ENCODE peak calls at places on chromosome 10, in four cellular contexts. J is K562, I is HepG2, C is H1. M is an unnamed sample.

GRCh38 chr10:132459252-132460028 is 62.4 kb downstream of the PWWP2B start:
- DNase-seq in J (no peak), I (peak; percentile 58), C (no peak), M (no peak)

GRCh38 chr10:43888551-43888950 is 239.9 kb upstream of the ZNF32 start:
- DNase-seq in J (no peak), I (no peak), C (no peak), M (no peak)

GRCh38 chr10:6578221-6579192 is 1.6 kb downstream of the PRKCQ start:
- DNase-seq in J (no peak), I (no peak), C (no peak), M (no peak)

GRCh38 chr10:20013991-20014750 is 197.9 kb downstream of the PLXDC2 start:
- DNase-seq in J (no peak), I (no peak), C (no peak), M (no peak)

GRCh38 chr10:119541459-119542356 is 811 bp downstream of the RGS10 start:
- DNase-seq in J (peak; percentile 26), I (no peak), C (no peak), M (no peak)

GRCh38 chr10:11210211-11210922 is 192.7 kb downstream of the CELF2 start:
- DNase-seq in J (no peak), I (no peak), C (no peak), M (no peak)

GRCh38 chr10:80164596-80164995 is 32.1 kb downstream of the PLAC9 start:
- DNase-seq in J (no peak), I (no peak), C (no peak), M (no peak)

GRCh38 chr10:98047009-98047741 is 16.8 kb upstream of the CRTAC1 start:
- DNase-seq in J (no peak), I (no peak), C (no peak), M (no peak)

GRCh38 chr10:32056136-32057040 is at the start of gene KIF5B:
- DNase-seq in J (peak; percentile 98), I (peak; percentile 74), C (peak; percentile 68), M (peak; percentile 90)

GRCh38 chr10:8189458-8189857 is 135.0 kb downstream of the GATA3 start:
- DNase-seq in J (no peak), I (no peak), C (no peak), M (no peak)

GRCh38 chr10:31320179-31320597 is 1.2 kb downstream of the ZEB1 start:
- DNase-seq in J (peak; percentile 18), I (no peak), C (no peak), M (peak; percentile 17)

GRCh38 chr10:26475448-26475847 is 37.3 kb downstream of the APBB1IP start:
- DNase-seq in J (no peak), I (no peak), C (no peak), M (no peak)

GRCh38 chr10:31157125-31157983 is 125.7 kb upstream of the ZNF438 start:
- DNase-seq in J (no peak), I (no peak), C (no peak), M (no peak)

GRCh38 chr10:113680172-113681111 is 730 bp downstream of the CASP7 start:
- DNase-seq in J (no peak), I (peak; percentile 24), C (no peak), M (peak; percentile 57)

GRCh38 chr10:119659951-119660350 is 8.8 kb downstream of the BAG3 start:
- DNase-seq in J (no peak), I (peak; percentile 30), C (no peak), M (no peak)

GRCh38 chr10:116827214-116827671 is 22.1 kb upstream of the ENO4 start:
- DNase-seq in J (no peak), I (no peak), C (no peak), M (no peak)

GRCh38 chr10:87740232-87740631 is 77.8 kb downstream of the ATAD1 start:
- DNase-seq in J (no peak), I (peak; percentile 44), C (no peak), M (no peak)

GRCh38 chr10:69503896-69504265 is 52.6 kb downstream of the TSPAN15 start:
- DNase-seq in J (no peak), I (no peak), C (no peak), M (no peak)

DNA sequence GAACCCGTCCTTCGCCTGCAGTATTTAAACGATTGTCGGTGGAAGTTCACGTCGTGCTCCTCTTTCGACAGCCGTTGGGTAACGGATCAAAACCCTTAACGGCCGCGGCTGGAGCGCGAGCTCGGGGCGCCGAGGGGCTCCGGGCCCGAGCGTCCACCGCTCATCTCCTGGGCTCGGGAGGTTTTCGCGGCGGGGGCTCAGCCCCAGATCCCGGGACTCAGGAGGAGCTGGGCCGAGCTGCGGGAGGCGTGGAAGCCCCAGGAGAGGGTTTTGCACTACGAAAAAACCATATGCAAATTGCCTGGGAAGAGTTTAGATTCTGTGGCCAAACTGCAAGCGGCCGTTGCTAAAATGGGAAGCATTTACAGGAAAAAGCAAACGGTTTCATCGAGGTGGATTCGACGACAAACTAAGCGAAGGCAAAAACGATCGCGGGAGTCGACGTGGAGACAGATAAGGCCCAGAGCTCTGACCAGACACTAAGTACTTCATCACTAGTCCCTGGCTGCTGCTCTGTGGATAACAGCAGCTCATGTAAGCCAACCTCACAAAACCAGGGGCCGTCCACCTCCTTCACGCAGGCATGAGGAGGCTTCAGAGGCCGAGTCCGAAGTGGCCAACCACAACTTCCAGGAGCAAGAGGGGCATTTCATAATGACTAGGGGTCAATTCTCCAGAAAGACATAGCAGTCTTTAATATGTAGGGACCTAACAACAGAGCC is 129.7 kb downstream of the MARCHF5 start:
- DNase-seq in J (no peak), I (no peak), C (no peak), M (no peak)
- TF ChIP-seq PHF8 in J (no peak), I (no peak), C (peak; percentile 36), M (no peak)

GRCh38 chr10:111491154-111491553 is 414.3 kb downstream of the ADRA2A start:
- DNase-seq in J (no peak), I (no peak), C (no peak), M (no peak)
- H3K9me3 ChIP-seq in J (no peaks in the 10 kb centered on the region), I (peaks cover 46% of the 10 kb centered on the region), C (peaks cover 27% of the 10 kb centered on the region), M (peaks cover 13% of the 10 kb centered on the region)

GRCh38 chr10:1504940-1505339 is 232.4 kb downstream of the ADARB2 start:
- DNase-seq in J (no peak), I (no peak), C (no peak), M (no peak)

GRCh38 chr10:1508096-1508495 is 229.2 kb downstream of the ADARB2 start:
- DNase-seq in J (no peak), I (no peak), C (no peak), M (no peak)

GRCh38 chr10:1507436-1507835 is 229.9 kb downstream of the ADARB2 start:
- DNase-seq in J (no peak), I (no peak), C (no peak), M (no peak)

GRCh38 chr10:1513221-1513620 is 224.1 kb downstream of the ADARB2 start:
- DNase-seq in J (no peak), I (no peak), C (no peak), M (no peak)

GRCh38 chr10:1509003-1509402 is 228.3 kb downstream of the ADARB2 start:
- DNase-seq in J (no peak), I (no peak), C (no peak), M (no peak)
- TF ChIP-seq PHF8 in J (no peak), I (no peak), C (no peak), M (no peak)

GRCh38 chr10:86030312-86030711 is 336.3 kb downstream of the GRID1 start:
- DNase-seq in J (no peak), I (no peak), C (no peak), M (no peak)
- H3K9me3 ChIP-seq in J (no peaks in the 10 kb centered on the region), I (peaks cover 22% of the 10 kb centered on the region), C (peaks cover 34% of the 10 kb centered on the region), M (no peaks in the 10 kb centered on the region)

GRCh38 chr10:49281461-49281860 is 17.5 kb upstream of the C10orf71 start:
- DNase-seq in J (peak; percentile 61), I (no peak), C (peak; percentile 15), M (no peak)
- TF ChIP-seq PHF8 in J (no peak), I (no peak), C (no peak), M (no peak)

DNA sequence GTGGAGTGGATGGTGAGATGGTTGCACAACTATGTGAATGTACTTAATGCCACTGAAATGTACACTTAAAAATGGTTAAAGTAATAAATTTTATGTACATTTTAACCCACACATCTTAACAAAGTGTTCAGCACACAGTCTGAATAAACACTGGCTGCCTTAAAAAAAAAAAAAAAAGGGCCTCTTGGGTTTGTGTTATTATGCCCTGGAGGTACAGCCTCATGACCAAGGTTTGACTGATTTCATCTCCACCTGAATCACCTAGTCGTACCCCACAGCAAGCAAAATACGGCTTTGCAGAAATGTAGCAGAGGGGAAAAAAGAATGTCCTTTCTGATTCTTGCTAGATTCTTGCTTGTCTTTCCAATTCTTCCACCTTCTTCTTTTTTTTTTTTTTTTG is 26.5 kb downstream of the BUB3 start:
- DNase-seq in J (no peak), I (no peak), C (no peak), M (no peak)
- H3K9me3 ChIP-seq in J (no peaks in the 10 kb centered on the region), I (peaks cover 20% of the 10 kb centered on the region), C (no peaks in the 10 kb centered on the region), M (peaks cover 31% of the 10 kb centered on the region)

GRCh38 chr10:4077804-4078203 is 292.8 kb upstream of the KLF6 start:
- DNase-seq in J (no peak), I (no peak), C (no peak), M (no peak)

GRCh38 chr10:4075443-4075842 is 290.4 kb upstream of the KLF6 start:
- DNase-seq in J (no peak), I (no peak), C (no peak), M (no peak)

GRCh38 chr10:4070921-4071320 is 285.9 kb upstream of the KLF6 start:
- DNase-seq in J (no peak), I (no peak), C (no peak), M (no peak)

GRCh38 chr10:4073912-4074311 is 288.9 kb upstream of the KLF6 start:
- DNase-seq in J (no peak), I (no peak), C (no peak), M (no peak)

DNA sequence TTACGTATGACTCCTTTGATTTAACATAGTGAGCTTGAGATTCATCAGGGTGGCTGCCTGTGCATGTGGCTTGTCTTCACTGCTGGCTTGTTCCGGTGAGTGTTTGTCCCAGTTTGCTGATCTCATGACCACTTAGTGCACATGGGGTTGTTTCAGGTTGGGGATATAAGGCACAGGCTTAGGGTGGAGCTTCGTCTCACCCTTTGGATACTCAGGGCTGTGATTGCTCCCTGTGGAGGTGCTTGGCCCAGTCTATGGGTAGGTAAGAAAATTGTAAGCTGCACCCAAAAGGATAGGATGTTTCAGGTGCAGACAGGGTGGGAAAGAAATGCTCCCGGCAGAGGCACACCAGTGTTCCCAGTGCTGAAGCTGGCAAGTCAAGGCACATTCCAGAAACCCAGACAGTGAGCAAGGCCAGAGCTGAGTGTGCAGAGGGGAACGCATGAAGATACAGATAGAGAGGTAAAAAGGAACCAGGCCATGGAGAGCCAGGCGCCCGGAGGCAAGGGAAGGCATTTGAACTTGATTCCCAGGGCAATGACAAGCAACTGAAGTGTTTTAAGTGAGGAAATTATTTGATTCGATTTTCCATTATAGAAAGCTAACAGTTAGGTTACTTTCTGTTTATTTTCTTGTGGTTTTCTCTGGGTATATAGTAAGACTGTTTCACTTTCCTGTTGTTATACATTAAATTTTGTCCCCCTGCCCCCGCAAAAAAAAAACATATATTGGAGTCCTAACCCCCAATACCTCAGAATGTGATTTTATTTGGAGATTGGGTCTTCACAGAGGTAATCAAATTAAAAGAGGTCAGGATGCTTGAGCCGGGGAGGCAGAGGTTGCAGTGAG is 289.8 kb upstream of the KLF6 start:
- DNase-seq in J (no peak), I (no peak), C (no peak), M (no peak)
- TF ChIP-seq PHF8 in J (no peak), I (no peak), C (no peak), M (no peak)

DNA sequence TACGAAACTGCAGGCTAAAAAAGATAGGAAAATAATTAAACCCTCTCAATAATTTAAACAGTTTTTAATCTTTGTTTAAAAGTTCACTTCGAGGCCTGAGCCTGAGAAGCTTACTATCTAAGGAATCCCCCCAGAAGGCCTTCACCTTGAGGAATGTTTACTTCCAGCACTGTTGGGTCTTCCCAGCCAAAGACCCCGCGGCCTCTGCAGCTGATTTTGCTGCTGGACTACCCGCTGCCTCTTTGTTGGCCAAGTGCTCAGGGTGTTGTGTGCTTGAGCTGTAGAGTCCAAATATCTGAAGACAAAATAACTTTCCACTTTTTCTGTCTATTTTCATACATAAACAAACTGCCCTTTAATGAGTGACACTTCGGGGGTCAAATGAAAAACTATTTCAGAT is 292.7 kb downstream of the GLRX3 start:
- DNase-seq in J (no peak), I (no peak), C (no peak), M (no peak)
- H3K9me3 ChIP-seq in J (no peaks in the 10 kb centered on the region), I (peaks cover 70% of the 10 kb centered on the region), C (peaks cover 3% of the 10 kb centered on the region), M (no peaks in the 10 kb centered on the region)